ENCODE peak calls at places on chromosome 19, in four cellular contexts. N is esophagus squamous epithelium, R is lower leg skin, B is GM13976. F is an unnamed sample.

GRCh38 chr19:33683881-33684549 is 62.3 kb downstream of the CHST8 start:
- DNase-seq in N (no peak), R (no peak), B (no peak), F (no peak)

GRCh38 chr19:246551-246950 is 44.7 kb downstream of the PLPP2 start:
- DNase-seq in N (no peak), R (no peak), B (no peak), F (no peak)

GRCh38 chr19:13652810-13653590 is 111.3 kb upstream of the MRI1 start:
- DNase-seq in N (no peak), R (no peak), B (no peak), F (no peak)

GRCh38 chr19:49807174-49807830 is 5.8 kb downstream of the FUZ start:
- DNase-seq in N (no peak), R (no peak), B (no peak), F (no peak)

GRCh38 chr19:51094696-51095279 is 12.1 kb upstream of the KLK14 start:
- DNase-seq in N (no peak), R (no peak), B (peak), F (peak)

GRCh38 chr19:39199025-39199424 is 2.3 kb downstream of the NCCRP1 start:
- DNase-seq in N (no peak), R (no peak), B (peak), F (no peak)

GRCh38 chr19:11780431-11781020 is 13.7 kb downstream of the ZNF441 start:
- DNase-seq in N (no peak), R (no peak), B (no peak), F (no peak)

GRCh38 chr19:19259741-19260140 is 13.4 kb downstream of the TM6SF2 start:
- DNase-seq in N (no peak), R (no peak), B (no peak), F (no peak)

GRCh38 chr19:30266687-30267086 is 105.5 kb upstream of the ZNF536 start:
- DNase-seq in N (no peak), R (no peak), B (no peak), F (no peak)

GRCh38 chr19:48999481-49000325 is 6.0 kb downstream of the RUVBL2 start:
- DNase-seq in N (no peak), R (peak), B (peak), F (peak)

GRCh38 chr19:15702590-15702930 is 25.3 kb upstream of the OR10H2 start:
- DNase-seq in N (peak), R (peak), B (no peak), F (no peak)
- TF ChIP-seq CTCF in N (no peak), R (no peak), B (no peak), F (no peak)

GRCh38 chr19:3443840-3444694 is 36.3 kb downstream of the SMIM24 start:
- DNase-seq in N (no peak), R (no peak), B (no peak), F (no peak)

GRCh38 chr19:3441089-3441985 is 39.0 kb downstream of the SMIM24 start:
- DNase-seq in N (no peak), R (no peak), B (no peak), F (no peak)

GRCh38 chr19:3442487-3443071 is 37.7 kb downstream of the SMIM24 start:
- DNase-seq in N (no peak), R (no peak), B (no peak), F (no peak)

GRCh38 chr19:3441986-3442329 is 38.4 kb downstream of the SMIM24 start:
- DNase-seq in N (no peak), R (no peak), B (no peak), F (no peak)

DNA sequence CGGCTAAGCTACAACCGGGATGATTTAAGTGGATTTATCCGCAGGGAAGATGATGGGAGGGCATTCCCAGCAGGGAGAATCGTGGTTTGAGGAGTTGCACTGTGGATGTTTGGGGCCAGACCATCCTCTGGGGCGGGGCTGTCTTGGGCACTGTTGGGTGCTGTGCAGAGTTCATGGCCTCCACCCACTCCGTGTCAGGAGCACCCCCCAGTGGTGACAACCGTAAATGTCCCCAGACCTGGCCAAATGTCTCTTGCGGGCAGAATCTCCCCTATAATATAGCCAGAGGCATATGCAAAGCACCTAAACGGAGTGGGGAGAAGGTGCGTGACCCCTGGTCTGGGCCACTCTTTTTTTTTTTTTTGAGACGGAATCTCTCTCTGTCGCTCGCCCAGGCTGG is 40.2 kb downstream of the SMIM24 start:
- DNase-seq in N (no peak), R (no peak), B (peak), F (peak)
- TF ChIP-seq CTCF in N (peak), R (no peak), B (peak), F (peak)

GRCh38 chr19:10554760-10555612 is 10.8 kb downstream of the KRI1 start:
- DNase-seq in N (no peak), R (no peak), B (no peak), F (no peak)
- TF ChIP-seq CTCF in N (peak), R (no peak), B (no peak), F (no peak)

GRCh38 chr19:17110599-17110966 is 35.0 kb downstream of the MYO9B start:
- DNase-seq in N (no peak), R (no peak), B (no peak), F (no peak)
- TF ChIP-seq CTCF in N (no peak), R (no peak), B (no peak), F (no peak)

GRCh38 chr19:36139473-36140288 is at the start of gene CAPNS1:
- DNase-seq in N (peak), R (peak), B (peak), F (peak)
- TF ChIP-seq CTCF in N (peak), R (no peak), B (no peak), F (no peak)

GRCh38 chr19:44552324-44552723 is 22.8 kb upstream of the CEACAM20 start:
- DNase-seq in N (no peak), R (no peak), B (peak), F (no peak)
- TF ChIP-seq CTCF in N (no peak), R (no peak), B (peak), F (peak)

GRCh38 chr19:46256855-46257254 is 27.3 kb downstream of the IGFL1 start:
- DNase-seq in N (no peak), R (no peak), B (no peak), F (no peak)
- TF ChIP-seq CTCF in N (no peak), R (no peak), B (no peak), F (no peak)

GRCh38 chr19:42295831-42296525 is 6.0 kb upstream of the PRR19 start:
- DNase-seq in N (no peak), R (peak), B (peak), F (peak)
- TF ChIP-seq CTCF in N (peak), R (peak), B (peak), F (peak)

GRCh38 chr19:5339950-5340636 is 519 bp downstream of the PTPRS start:
- DNase-seq in N (no peak), R (no peak), B (peak), F (no peak)
- TF ChIP-seq CTCF in N (no peak), R (no peak), B (no peak), F (no peak)

F was measured in GM10248.